ENCODE peak calls at places on chromosomes 12 and 14, in six cellular contexts. A, K, H, J, C and X are unnamed samples.
A peak's percentile ranks its signal among the peaks of the same experiment; 100 is the strongest.

GRCh38 chr12:69935651-69936100 is 110.6 kb downstream of the MYRFL start:
- DNase-seq in A (no peak), K (no peak), H (peak; percentile 26), J (no peak), C (no peak), X (no peak)

GRCh38 chr12:27176765-27177164 is 67.3 kb upstream of the STK38L start:
- DNase-seq in A (no peak), K (no peak), H (no peak), J (no peak), C (no peak), X (no peak)

GRCh38 chr14:93960774-93961438 is 15.5 kb downstream of the ASB2 start:
- DNase-seq in A (no peak), K (no peak), H (peak; percentile 2), J (no peak), C (no peak), X (no peak)

GRCh38 chr14:52150162-52150561 is 81.3 kb upstream of the NID2 start:
- DNase-seq in A (no peak), K (no peak), H (no peak), J (no peak), C (no peak), X (no peak)

GRCh38 chr14:56760164-56760914 is 49.9 kb downstream of the OTX2 start:
- DNase-seq in A (no peak), K (no peak), H (no peak), J (no peak), C (no peak), X (no peak)

GRCh38 chr14:102430212-102430908 is 67.6 kb downstream of the TECPR2 start:
- DNase-seq in A (no peak), K (no peak), H (no peak), J (no peak), C (no peak), X (no peak)

GRCh38 chr14:105507247-105507646 is 16.2 kb downstream of the TEDC1 start:
- DNase-seq in A (no peak), K (no peak), H (no peak), J (no peak), C (peak; percentile 52), X (no peak)

GRCh38 chr12:109014984-109015765 is 5.7 kb downstream of the SVOP start:
- DNase-seq in A (no peak), K (no peak), H (no peak), J (no peak), C (no peak), X (no peak)

GRCh38 chr12:13234045-13234641 is 37.6 kb downstream of the EMP1 start:
- DNase-seq in A (peak; percentile 61), K (no peak), H (no peak), J (no peak), C (no peak), X (peak; percentile 31)

GRCh38 chr12:52395761-52396434 is 10.2 kb downstream of the KRT82 start:
- DNase-seq in A (no peak), K (no peak), H (no peak), J (no peak), C (peak; percentile 40), X (peak; percentile 77)

GRCh38 chr12:55607821-55608602 is 28.7 kb upstream of the OR10P1 start:
- DNase-seq in A (no peak), K (no peak), H (no peak), J (no peak), C (no peak), X (no peak)

GRCh38 chr14:68089146-68089715 is 269.7 kb downstream of the RAD51B start:
- DNase-seq in A (no peak), K (no peak), H (no peak), J (no peak), C (no peak), X (no peak)

GRCh38 chr14:68082698-68083291 is 263.2 kb downstream of the RAD51B start:
- DNase-seq in A (no peak), K (no peak), H (no peak), J (no peak), C (no peak), X (no peak)

GRCh38 chr14:68085742-68086141 is 266.2 kb downstream of the RAD51B start:
- DNase-seq in A (no peak), K (no peak), H (no peak), J (no peak), C (no peak), X (no peak)

GRCh38 chr14:68084256-68084655 is 264.7 kb downstream of the RAD51B start:
- DNase-seq in A (no peak), K (no peak), H (no peak), J (no peak), C (no peak), X (no peak)

GRCh38 chr14:68088463-68088862 is 268.9 kb downstream of the RAD51B start:
- DNase-seq in A (no peak), K (no peak), H (no peak), J (no peak), C (no peak), X (no peak)
- H3K4me3 ChIP-seq in A (no peak overlapping the region), K (no peak overlapping the region), H (no peak overlapping the region), J (no peak overlapping the region), C (peak overlapping the region; percentile 44), X (no peak overlapping the region)

DNA sequence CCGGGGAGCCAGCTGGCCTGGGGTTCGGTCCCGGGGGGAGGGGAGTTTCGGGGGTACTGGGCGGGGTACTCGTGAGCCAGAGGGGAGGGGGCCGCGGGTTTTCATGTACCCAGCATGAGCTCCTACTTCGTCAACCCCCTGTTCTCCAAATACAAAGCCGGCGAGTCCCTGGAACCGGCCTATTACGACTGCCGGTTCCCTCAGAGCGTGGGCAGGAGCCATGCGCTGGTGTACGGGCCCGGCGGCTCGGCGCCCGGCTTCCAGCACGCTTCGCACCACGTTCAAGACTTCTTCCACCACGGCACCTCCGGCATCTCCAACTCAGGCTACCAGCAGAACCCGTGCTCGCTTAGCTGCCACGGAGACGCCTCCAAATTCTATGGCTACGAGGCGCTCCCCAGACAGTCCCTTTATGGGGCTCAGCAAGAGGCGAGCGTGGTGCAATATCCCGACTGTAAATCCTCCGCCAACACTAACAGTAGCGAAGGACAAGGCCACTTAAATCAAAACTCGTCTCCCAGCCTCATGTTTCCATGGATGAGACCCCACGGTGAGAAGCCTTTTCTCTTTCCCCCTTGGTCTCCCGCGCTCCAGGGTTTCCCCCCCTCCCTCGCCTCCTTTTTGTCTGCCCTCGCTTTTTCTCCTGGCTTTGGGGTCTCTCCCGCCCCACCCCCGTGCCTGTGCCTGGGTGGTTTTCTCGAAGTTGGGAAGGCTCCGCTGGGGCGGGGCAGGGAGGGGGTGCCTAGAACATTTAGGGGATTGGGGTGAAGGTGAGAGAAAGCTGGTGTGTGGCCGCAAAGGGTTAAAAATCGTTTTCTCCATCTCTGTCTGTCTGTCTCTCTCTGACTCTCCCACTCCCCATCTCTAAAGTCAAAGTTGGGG is 627 bp downstream of the HOXC8 start:
- DNase-seq in A (no peak), K (no peak), H (no peak), J (no peak), C (peak; percentile 67), X (no peak)
- H3K4me3 ChIP-seq in A (no peak overlapping the region), K (peak overlapping the region; percentile 46), H (no peak overlapping the region), J (peak overlapping the region; percentile 36), C (peak overlapping the region; percentile 51), X (no peak overlapping the region)

GRCh38 chr14:39857656-39858055 is 425.4 kb upstream of the FBXO33 start:
- DNase-seq in A (no peak), K (no peak), H (no peak), J (no peak), C (no peak), X (no peak)

GRCh38 chr14:39860837-39861236 is 428.6 kb upstream of the FBXO33 start:
- DNase-seq in A (no peak), K (no peak), H (no peak), J (no peak), C (no peak), X (no peak)

GRCh38 chr14:39859314-39859713 is 427.1 kb upstream of the FBXO33 start:
- DNase-seq in A (no peak), K (no peak), H (no peak), J (no peak), C (no peak), X (no peak)
- H3K4me3 ChIP-seq in A (no peak overlapping the region), K (no peak overlapping the region), H (no peak overlapping the region), J (no peak overlapping the region), C (no peak overlapping the region), X (no peak overlapping the region)

GRCh38 chr12:64666054-64666914 is 56.0 kb downstream of the RASSF3 start:
- DNase-seq in A (no peak), K (no peak), H (no peak), J (no peak), C (no peak), X (no peak)
- H3K4me3 ChIP-seq in A (no peak overlapping the region), K (peak overlapping the region; percentile 11), H (no peak overlapping the region), J (no peak overlapping the region), C (no peak overlapping the region), X (no peak overlapping the region)